ENCODE peak calls at places on chromosomes 3 and 15, in ten cellular contexts. S, H, W, D, M, K, F, C, E and J are unnamed samples.

GRCh38 chr3:49903451-49904424 is at the start of gene MST1R:
- DNase-seq in S (peak; percentile 90), H (peak; percentile 94), W (peak; percentile 89), D (no peak), M (peak; percentile 93), K (no peak), F (peak; percentile 76), C (peak; percentile 76), E (peak; percentile 12), J (peak; percentile 94)

GRCh38 chr3:85030052-85030451 is 71.3 kb downstream of the CADM2 start:
- DNase-seq in S (no peak), H (no peak), W (no peak), D (no peak), M (no peak), K (no peak), F (no peak), C (no peak), E (no peak), J (no peak)

GRCh38 chr3:189419022-189419421 is 212.2 kb upstream of the TP63 start:
- DNase-seq in S (no peak), H (no peak), W (no peak), D (no peak), M (no peak), K (no peak), F (no peak), C (no peak), E (peak; percentile 47), J (no peak)

GRCh38 chr15:100103828-100104227 is 237.9 kb downstream of the ADAMTS17 start:
- DNase-seq in S (no peak), H (no peak), W (no peak), D (no peak), M (no peak), K (no peak), F (no peak), C (no peak), E (no peak), J (no peak)

GRCh38 chr3:8959683-8960082 is 3.6 kb downstream of the RAD18 start:
- DNase-seq in S (no peak), H (no peak), W (no peak), D (no peak), M (no peak), K (no peak), F (no peak), C (no peak), E (no peak), J (no peak)

GRCh38 chr15:38740206-38740605 is 175.6 kb upstream of the RASGRP1 start:
- DNase-seq in S (no peak), H (no peak), W (peak; percentile 4), D (no peak), M (no peak), K (no peak), F (no peak), C (no peak), E (no peak), J (no peak)

GRCh38 chr3:138974467-138974866 is 27.4 kb downstream of the FOXL2NB start:
- DNase-seq in S (no peak), H (no peak), W (no peak), D (peak; percentile 46), M (peak; percentile 34), K (peak; percentile 8), F (no peak), C (no peak), E (no peak), J (no peak)

GRCh38 chr3:123300572-123300971 is 98.8 kb downstream of the SEC22A start:
- DNase-seq in S (no peak), H (no peak), W (no peak), D (no peak), M (no peak), K (no peak), F (no peak), C (no peak), E (no peak), J (no peak)

GRCh38 chr3:127441764-127442163 is 148.8 kb downstream of the TPRA1 start:
- DNase-seq in S (no peak), H (peak; percentile 11), W (no peak), D (no peak), M (no peak), K (no peak), F (no peak), C (no peak), E (no peak), J (no peak)

GRCh38 chr3:140467104-140467577 is 210.7 kb upstream of the TRIM42 start:
- DNase-seq in S (no peak), H (no peak), W (peak; percentile 62), D (no peak), M (peak; percentile 58), K (no peak), F (peak; percentile 37), C (no peak), E (no peak), J (no peak)

GRCh38 chr15:88014492-88014891 is 242.0 kb downstream of the NTRK3 start:
- DNase-seq in S (no peak), H (no peak), W (no peak), D (no peak), M (no peak), K (no peak), F (no peak), C (no peak), E (no peak), J (no peak)

GRCh38 chr3:48598323-48599076 is 3.4 kb upstream of the COL7A1 start:
- DNase-seq in S (no peak), H (no peak), W (no peak), D (peak; percentile 96), M (peak; percentile 96), K (peak; percentile 94), F (peak; percentile 48), C (peak; percentile 84), E (peak; percentile 96), J (peak; percentile 41)
- H3K4me3 ChIP-seq in S (no peak overlapping the region), H (no peak overlapping the region), W (no peak overlapping the region), D (peak overlapping the region; percentile 19), M (no peak overlapping the region), K (peak overlapping the region; percentile 31), F (peak overlapping the region; percentile 21), C (no peak overlapping the region), E (no peak overlapping the region), J (no peak overlapping the region)

GRCh38 chr15:96362759-96363678 is 32.5 kb downstream of the NR2F2 start:
- DNase-seq in S (no peak), H (peak; percentile 46), W (peak; percentile 91), D (no peak), M (no peak), K (no peak), F (no peak), C (no peak), E (no peak), J (no peak)

GRCh38 chr15:96367436-96368200 is 37.1 kb downstream of the NR2F2 start:
- DNase-seq in S (no peak), H (no peak), W (peak; percentile 57), D (no peak), M (no peak), K (no peak), F (no peak), C (no peak), E (no peak), J (no peak)

GRCh38 chr15:96366526-96366877 is 36.0 kb downstream of the NR2F2 start:
- DNase-seq in S (no peak), H (no peak), W (peak; percentile 57), D (no peak), M (no peak), K (no peak), F (no peak), C (no peak), E (no peak), J (no peak)

GRCh38 chr15:96363692-96364091 is 33.2 kb downstream of the NR2F2 start:
- DNase-seq in S (no peak), H (no peak), W (peak; percentile 20), D (no peak), M (no peak), K (no peak), F (no peak), C (no peak), E (no peak), J (no peak)

DNA sequence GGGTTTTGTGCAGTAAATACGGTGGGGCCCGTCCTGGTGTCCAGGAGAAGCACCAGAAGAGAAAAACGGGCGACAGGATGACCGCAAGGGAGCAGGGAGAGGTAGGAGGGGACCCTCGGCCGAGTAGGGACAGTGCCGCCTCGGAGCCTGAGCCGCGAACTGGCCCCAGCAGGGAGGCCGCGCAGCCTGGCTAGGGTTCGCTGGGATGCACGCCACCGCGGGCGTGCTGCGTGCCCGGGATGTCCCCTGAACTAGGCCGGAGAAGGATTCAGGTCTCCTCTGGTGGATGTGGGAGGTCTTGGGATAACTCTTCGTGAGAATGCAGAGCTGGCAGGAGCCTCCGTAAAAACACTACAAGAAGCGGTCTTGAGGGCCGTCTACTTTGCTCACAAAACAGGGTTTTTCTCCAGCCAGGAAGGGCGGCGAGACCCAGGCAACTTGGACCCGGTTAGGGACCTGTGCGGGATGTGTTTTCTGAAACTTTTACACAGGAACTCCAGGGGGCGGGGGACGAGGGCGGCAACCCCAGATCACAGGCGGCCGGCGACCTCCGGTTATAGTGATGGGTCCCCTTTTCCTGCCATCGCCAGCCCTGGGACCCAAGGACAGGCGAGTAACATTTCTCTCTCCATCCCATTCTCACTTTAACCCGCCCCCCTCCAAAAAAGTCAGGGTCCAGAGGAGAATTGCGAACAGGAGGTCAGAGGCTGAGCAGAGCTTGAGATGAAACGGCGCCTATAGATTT is 35.5 kb downstream of the NR2F2 start:
- DNase-seq in S (no peak), H (no peak), W (peak; percentile 65), D (no peak), M (no peak), K (no peak), F (no peak), C (no peak), E (no peak), J (no peak)
- H3K4me3 ChIP-seq in S (no peak overlapping the region), H (no peak overlapping the region), W (peak overlapping the region; percentile 46), D (no peak overlapping the region), M (no peak overlapping the region), K (no peak overlapping the region), F (no peak overlapping the region), C (no peak overlapping the region), E (no peak overlapping the region), J (no peak overlapping the region)

GRCh38 chr15:59678620-59679019 is 10.5 kb downstream of the BNIP2 start:
- DNase-seq in S (no peak), H (no peak), W (no peak), D (no peak), M (no peak), K (no peak), F (no peak), C (no peak), E (no peak), J (no peak)
- H3K4me3 ChIP-seq in S (no peak overlapping the region), H (no peak overlapping the region), W (no peak overlapping the region), D (no peak overlapping the region), M (no peak overlapping the region), K (no peak overlapping the region), F (no peak overlapping the region), C (no peak overlapping the region), E (no peak overlapping the region), J (no peak overlapping the region)

DNA sequence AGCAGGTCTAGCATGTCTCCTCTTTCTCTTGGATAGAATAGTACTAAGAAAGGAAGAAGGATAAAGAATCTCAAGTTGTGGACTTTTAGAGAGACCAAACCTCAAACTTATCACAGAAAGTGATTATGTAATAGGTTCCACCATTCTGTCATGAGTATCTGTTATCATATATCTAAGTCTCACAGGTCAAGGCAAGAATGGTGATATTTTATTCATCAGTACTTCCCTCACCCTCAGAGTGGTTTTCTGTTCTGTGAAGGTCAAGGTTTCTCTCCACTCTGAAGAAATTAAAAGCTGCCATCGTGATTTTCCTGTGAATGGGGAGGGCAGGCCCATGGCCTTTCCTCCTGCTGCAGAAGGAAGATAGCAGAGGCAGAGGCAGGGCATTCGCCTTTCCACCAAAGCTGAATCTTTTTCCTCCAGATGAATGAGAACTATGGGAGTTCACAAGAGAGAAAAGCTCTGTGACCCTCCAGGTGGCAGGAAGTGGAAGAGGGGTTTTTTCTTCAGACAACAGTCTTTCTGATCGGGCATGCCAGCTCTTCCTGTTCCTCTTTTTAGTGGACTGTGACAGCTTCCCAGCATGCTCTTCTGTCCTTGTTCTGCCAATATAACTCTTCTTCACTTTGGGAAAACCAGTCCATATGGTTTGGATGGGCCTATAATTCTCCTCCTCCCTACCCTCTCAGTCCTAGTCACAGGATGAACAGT is 37.1 kb upstream of the CCK start:
- DNase-seq in S (peak; percentile 51), H (no peak), W (no peak), D (no peak), M (no peak), K (no peak), F (no peak), C (no peak), E (no peak), J (no peak)
- H3K4me3 ChIP-seq in S (no peak overlapping the region), H (no peak overlapping the region), W (no peak overlapping the region), D (no peak overlapping the region), M (no peak overlapping the region), K (no peak overlapping the region), F (no peak overlapping the region), C (no peak overlapping the region), E (no peak overlapping the region), J (no peak overlapping the region)